ENCODE peak calls at places on chromosome 7, in six cellular contexts. One of them, this sample, is unnamed.

GRCh38 chr7:51217804-51218203 is 98.8 kb downstream of the COBL start:
- DNase-seq in SJSA1: no peak
- DNase-seq in IMR-90: no peak
- DNase-seq in posterior vena cava: no peak
- DNase-seq in lung: no peak
- DNase-seq in fibroblast of lung: no peak
- DNase-seq in this sample: no peak

GRCh38 chr7:91140982-91141381 is 123.3 kb upstream of the FZD1 start:
- DNase-seq in lung: no peak
- DNase-seq in SJSA1: no peak
- DNase-seq in fibroblast of lung: no peak
- DNase-seq in IMR-90: no peak
- DNase-seq in posterior vena cava: no peak
- DNase-seq in this sample: peak

GRCh38 chr7:101232141-101232821 is 5.3 kb downstream of the CLDN15 start:
- DNase-seq in posterior vena cava: no peak
- DNase-seq in lung: peak
- DNase-seq in SJSA1: no peak
- DNase-seq in IMR-90: no peak
- DNase-seq in fibroblast of lung: no peak
- DNase-seq in this sample: no peak

GRCh38 chr7:289209-289755 is 688 bp upstream of the FOXL3 start:
- DNase-seq in lung: no peak
- DNase-seq in posterior vena cava: peak
- DNase-seq in SJSA1: no peak
- DNase-seq in IMR-90: no peak
- DNase-seq in fibroblast of lung: no peak
- DNase-seq in this sample: no peak

GRCh38 chr7:157994319-157994718 is 593.3 kb downstream of the PTPRN2 start:
- DNase-seq in IMR-90: no peak
- DNase-seq in lung: no peak
- DNase-seq in posterior vena cava: no peak
- DNase-seq in SJSA1: no peak
- DNase-seq in fibroblast of lung: no peak
- DNase-seq in this sample: no peak

GRCh38 chr7:21169667-21170605 is 257.9 kb upstream of the SP4 start:
- DNase-seq in SJSA1: no peak
- DNase-seq in IMR-90: no peak
- DNase-seq in lung: no peak
- DNase-seq in posterior vena cava: no peak
- DNase-seq in fibroblast of lung: no peak
- DNase-seq in this sample: no peak

GRCh38 chr7:27202018-27202740 is 2.3 kb upstream of the HOXA13 start:
- DNase-seq in IMR-90: no peak
- DNase-seq in fibroblast of lung: no peak
- DNase-seq in SJSA1: no peak
- DNase-seq in lung: no peak
- DNase-seq in posterior vena cava: peak
- DNase-seq in this sample: no peak

GRCh38 chr7:37056256-37056655 is 332.0 kb upstream of the AOAH start:
- DNase-seq in IMR-90: no peak
- DNase-seq in fibroblast of lung: no peak
- DNase-seq in SJSA1: no peak
- DNase-seq in lung: no peak
- DNase-seq in posterior vena cava: no peak
- DNase-seq in this sample: no peak

GRCh38 chr7:80089341-80089740 is 45.3 kb upstream of the GNAI1 start:
- DNase-seq in IMR-90: peak
- DNase-seq in lung: no peak
- DNase-seq in fibroblast of lung: peak
- DNase-seq in posterior vena cava: no peak
- DNase-seq in SJSA1: no peak
- DNase-seq in this sample: no peak

GRCh38 chr7:110442386-110442837 is 648.5 kb upstream of the LRRN3 start:
- DNase-seq in SJSA1: no peak
- DNase-seq in IMR-90: peak
- DNase-seq in lung: no peak
- DNase-seq in fibroblast of lung: no peak
- DNase-seq in posterior vena cava: no peak
- DNase-seq in this sample: peak

GRCh38 chr7:106604303-106604918 is 56.5 kb downstream of the CCDC71L start:
- DNase-seq in IMR-90: no peak
- DNase-seq in posterior vena cava: no peak
- DNase-seq in fibroblast of lung: no peak
- DNase-seq in SJSA1: no peak
- DNase-seq in lung: no peak
- DNase-seq in this sample: peak

GRCh38 chr7:47361746-47362215 is 220.1 kb downstream of the TNS3 start:
- DNase-seq in fibroblast of lung: peak
- DNase-seq in posterior vena cava: no peak
- DNase-seq in IMR-90: peak
- DNase-seq in SJSA1: peak
- DNase-seq in lung: peak
- DNase-seq in this sample: no peak

GRCh38 chr7:88700725-88701124 is 58.8 kb upstream of the ZNF804B start:
- DNase-seq in lung: no peak
- DNase-seq in IMR-90: no peak
- DNase-seq in SJSA1: no peak
- DNase-seq in fibroblast of lung: no peak
- DNase-seq in posterior vena cava: no peak
- DNase-seq in this sample: no peak

GRCh38 chr7:113774182-113774807 is 144.5 kb downstream of the PPP1R3A start:
- DNase-seq in IMR-90: peak
- DNase-seq in posterior vena cava: no peak
- DNase-seq in lung: no peak
- DNase-seq in SJSA1: peak
- DNase-seq in fibroblast of lung: peak
- DNase-seq in this sample: no peak

GRCh38 chr7:80876894-80877414 is 41.9 kb downstream of the SEMA3C start:
- DNase-seq in IMR-90: peak
- DNase-seq in lung: no peak
- DNase-seq in SJSA1: no peak
- DNase-seq in posterior vena cava: no peak
- DNase-seq in fibroblast of lung: peak
- DNase-seq in this sample: no peak

GRCh38 chr7:149878523-149878921 is 4.8 kb downstream of the ATP6V0E2 start:
- DNase-seq in posterior vena cava: no peak
- DNase-seq in fibroblast of lung: no peak
- DNase-seq in IMR-90: no peak
- DNase-seq in SJSA1: no peak
- DNase-seq in lung: no peak
- DNase-seq in this sample: no peak

GRCh38 chr7:151740180-151740845 is 136.6 kb downstream of the PRKAG2 start:
- DNase-seq in fibroblast of lung: peak
- DNase-seq in posterior vena cava: no peak
- DNase-seq in lung: no peak
- DNase-seq in IMR-90: peak
- DNase-seq in SJSA1: no peak
- DNase-seq in this sample: no peak

This sample was measured in HL-60.